ENCODE peak calls at places on chromosomes 1 and 21, in nine cellular contexts. W is cardiac fibroblast, M is kidney, O is osteoblast, H is cardiac muscle cell, U is lung, S is upper lobe of right lung, B is NB4, L is uterus. A is an unnamed sample.

GRCh38 chr21:40704141-40704540 is 142.8 kb downstream of the DSCAM start:
- DNase-seq in W (no peak), M (no peak), O (no peak), H (no peak), U (no peak), S (no peak), B (no peak), L (no peak), A (no peak)

GRCh38 chr1:99465176-99465900 is 180.6 kb upstream of the PALMD start:
- DNase-seq in W (peak), M (no peak), O (no peak), H (peak), U (no peak), S (no peak), B (no peak), L (no peak), A (peak)

GRCh38 chr1:109396971-109397370 is 747 bp downstream of the SORT1 start:
- DNase-seq in W (no peak), M (no peak), O (peak), H (no peak), U (no peak), S (no peak), B (no peak), L (no peak), A (no peak)

GRCh38 chr1:54787604-54788003 is 13.5 kb downstream of the TTC22 start:
- DNase-seq in W (no peak), M (no peak), O (peak), H (no peak), U (no peak), S (no peak), B (no peak), L (no peak), A (no peak)

GRCh38 chr1:45095450-45095849 is 83.4 kb downstream of the UROD start:
- DNase-seq in W (no peak), M (no peak), O (no peak), H (no peak), U (no peak), S (no peak), B (no peak), L (no peak), A (no peak)

GRCh38 chr1:107687846-107688753 is 276.9 kb downstream of the VAV3 start:
- DNase-seq in W (no peak), M (no peak), O (no peak), H (peak), U (no peak), S (no peak), B (peak), L (no peak), A (no peak)

GRCh38 chr21:27024316-27024715 is 57.4 kb upstream of the ADAMTS5 start:
- DNase-seq in W (peak), M (no peak), O (peak), H (peak), U (no peak), S (no peak), B (no peak), L (no peak), A (no peak)

GRCh38 chr1:237318748-237319147 is 276.8 kb downstream of the RYR2 start:
- DNase-seq in W (no peak), M (no peak), O (no peak), H (no peak), U (no peak), S (no peak), B (no peak), L (no peak), A (no peak)

GRCh38 chr1:89945852-89946476 is 48.9 kb upstream of the ZNF326 start:
- DNase-seq in W (no peak), M (no peak), O (no peak), H (peak), U (no peak), S (no peak), B (no peak), L (no peak), A (no peak)

GRCh38 chr1:171845998-171846397 is 4.7 kb downstream of the DNM3 start:
- DNase-seq in W (no peak), M (no peak), O (no peak), H (no peak), U (no peak), S (no peak), B (no peak), L (no peak), A (no peak)

GRCh38 chr1:171919891-171920887 is 78.9 kb downstream of the DNM3 start:
- DNase-seq in W (no peak), M (no peak), O (no peak), H (no peak), U (no peak), S (no peak), B (no peak), L (no peak), A (no peak)

GRCh38 chr21:17468698-17469097 is 44.1 kb upstream of the CXADR start:
- DNase-seq in W (no peak), M (no peak), O (no peak), H (no peak), U (no peak), S (no peak), B (no peak), L (no peak), A (no peak)

GRCh38 chr1:211493133-211493864 is 1.3 kb upstream of the RD3 start:
- DNase-seq in W (no peak), M (no peak), O (no peak), H (no peak), U (no peak), S (peak), B (no peak), L (no peak), A (no peak)

GRCh38 chr1:23208527-23208926 is 8.8 kb downstream of the HTR1D start:
- DNase-seq in W (no peak), M (no peak), O (no peak), H (no peak), U (no peak), S (no peak), B (no peak), L (no peak), A (no peak)

DNA sequence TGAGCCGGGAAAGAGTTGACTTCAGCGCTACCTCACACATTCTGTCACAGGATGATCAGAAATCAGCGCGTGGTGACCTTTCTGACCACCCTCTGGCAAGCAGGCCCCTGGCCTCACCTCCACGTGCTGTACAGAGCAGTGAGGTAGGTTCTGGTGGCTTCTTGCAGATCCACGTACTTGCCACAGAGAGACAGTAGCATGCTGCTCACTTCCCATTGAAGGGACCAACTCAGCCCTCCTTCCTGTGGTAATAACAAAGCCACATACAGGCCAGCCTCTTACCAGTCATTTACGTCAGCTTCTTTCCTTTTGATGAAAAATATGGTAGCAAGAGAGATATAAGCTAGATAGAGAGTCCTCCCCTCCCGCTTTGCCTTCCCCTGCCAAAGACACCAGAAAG is 200.7 kb downstream of the CHRM3 start:
- DNase-seq in W (no peak), M (no peak), O (no peak), H (no peak), U (no peak), S (no peak), B (peak), L (no peak), A (no peak)
- TF ChIP-seq CTCF in W (no peak), M (no peak), O (no peak), H (no peak), U (no peak), S (no peak), B (no peak), L (no peak), A (no peak)

DNA sequence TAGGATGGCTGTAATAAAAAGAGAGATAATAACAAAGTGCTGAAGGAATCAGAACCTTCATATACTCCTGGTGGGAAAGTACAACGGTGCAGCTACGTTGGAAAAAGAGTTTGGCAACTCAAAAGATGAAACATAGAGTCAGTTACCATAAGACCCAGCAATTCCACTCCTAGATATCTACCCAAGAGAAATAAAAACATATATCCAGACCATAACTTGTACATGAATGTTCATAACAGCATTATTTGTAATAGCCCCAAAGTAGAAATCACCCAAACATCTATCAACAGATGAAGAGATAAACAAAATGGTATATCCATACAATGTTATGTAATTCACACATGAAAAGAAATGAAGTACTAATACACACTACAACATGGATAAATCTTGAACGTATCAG is 30.5 kb upstream of the DNAH14 start:
- DNase-seq in W (no peak), M (no peak), O (no peak), H (no peak), U (no peak), S (no peak), B (no peak), L (no peak), A (no peak)
- TF ChIP-seq CTCF in W (no peak), M (no peak), O (no peak), H (no peak), U (no peak), S (no peak), B (no peak), L (no peak), A (no peak)

GRCh38 chr1:117758444-117759316 is 152.8 kb downstream of the TENT5C start:
- DNase-seq in W (peak), M (peak), O (peak), H (peak), U (peak), S (peak), B (peak), L (peak), A (peak)

GRCh38 chr1:117757668-117758067 is 151.8 kb downstream of the TENT5C start:
- DNase-seq in W (no peak), M (no peak), O (no peak), H (peak), U (no peak), S (no peak), B (no peak), L (no peak), A (no peak)

GRCh38 chr1:117753232-117753631 is 147.4 kb downstream of the TENT5C start:
- DNase-seq in W (no peak), M (no peak), O (no peak), H (no peak), U (no peak), S (no peak), B (no peak), L (no peak), A (no peak)

GRCh38 chr1:117753652-117754051 is 147.8 kb downstream of the TENT5C start:
- DNase-seq in W (peak), M (no peak), O (peak), H (peak), U (no peak), S (no peak), B (peak), L (no peak), A (no peak)

DNA sequence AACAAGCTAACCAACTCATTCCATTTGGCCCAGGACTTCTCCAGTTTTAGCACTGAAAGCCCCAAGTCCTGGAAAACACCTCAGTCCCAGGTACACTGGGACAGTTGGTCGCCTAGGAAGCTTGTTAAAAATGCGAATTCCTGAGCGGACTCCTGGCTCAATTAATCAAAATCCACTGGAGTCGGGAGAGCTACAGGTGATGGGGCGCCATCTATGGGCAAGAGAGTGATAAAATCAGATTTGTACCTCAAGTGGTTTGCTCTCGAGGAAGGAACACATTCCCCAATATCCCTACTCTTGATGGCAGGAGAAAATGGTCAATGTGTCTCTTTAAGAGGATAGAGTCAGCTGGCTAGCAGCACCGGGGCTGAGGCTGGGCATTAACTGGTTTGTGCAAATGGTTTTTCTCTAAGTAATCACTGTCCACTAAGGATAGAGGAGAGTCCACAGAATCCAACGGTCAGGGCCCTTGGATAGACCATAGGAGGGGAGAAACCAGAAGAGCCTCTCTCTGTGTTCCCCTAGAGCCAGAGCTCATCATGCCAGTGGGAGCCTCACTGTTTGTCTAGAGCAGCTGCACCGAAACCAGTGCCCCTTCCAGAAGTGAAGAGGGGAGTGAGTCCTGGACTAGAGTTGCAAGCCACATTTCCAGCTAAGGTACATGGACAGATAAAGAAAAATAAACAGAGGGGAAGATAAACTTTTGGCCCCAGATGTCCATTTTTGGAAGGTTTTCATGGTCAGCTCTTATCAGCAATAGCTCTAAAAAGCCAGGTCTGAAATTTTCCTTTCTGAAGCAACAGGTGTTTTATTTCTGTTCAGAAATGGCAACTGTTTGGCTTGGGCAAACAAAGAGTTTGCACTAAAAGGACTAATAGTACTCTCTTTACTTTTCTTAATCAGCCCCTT is 148.5 kb downstream of the TENT5C start:
- DNase-seq in W (peak), M (no peak), O (peak), H (peak), U (peak), S (no peak), B (peak), L (peak), A (no peak)
- TF ChIP-seq CTCF in W (peak), M (peak), O (peak), H (peak), U (peak), S (peak), B (peak), L (peak), A (peak)

GRCh38 chr1:110675060-110675791 is 486 bp upstream of the KCNA3 start:
- DNase-seq in W (no peak), M (no peak), O (peak), H (no peak), U (no peak), S (peak), B (no peak), L (no peak), A (no peak)
- TF ChIP-seq CTCF in W (no peak), M (no peak), O (no peak), H (no peak), U (no peak), S (no peak), B (no peak), L (no peak), A (no peak)

GRCh38 chr1:19427087-19427781 is 58.1 kb downstream of the CAPZB start:
- DNase-seq in W (no peak), M (peak), O (no peak), H (no peak), U (no peak), S (no peak), B (no peak), L (no peak), A (no peak)
- TF ChIP-seq CTCF in W (no peak), M (no peak), O (no peak), H (no peak), U (no peak), S (no peak), B (no peak), L (no peak), A (no peak)

GRCh38 chr1:195886000-195886399 is 722.2 kb downstream of the KCNT2 start:
- DNase-seq in W (no peak), M (no peak), O (no peak), H (no peak), U (no peak), S (no peak), B (no peak), L (no peak), A (no peak)
- TF ChIP-seq CTCF in W (no peak), M (no peak), O (no peak), H (no peak), U (no peak), S (no peak), B (peak), L (no peak), A (no peak)

DNA sequence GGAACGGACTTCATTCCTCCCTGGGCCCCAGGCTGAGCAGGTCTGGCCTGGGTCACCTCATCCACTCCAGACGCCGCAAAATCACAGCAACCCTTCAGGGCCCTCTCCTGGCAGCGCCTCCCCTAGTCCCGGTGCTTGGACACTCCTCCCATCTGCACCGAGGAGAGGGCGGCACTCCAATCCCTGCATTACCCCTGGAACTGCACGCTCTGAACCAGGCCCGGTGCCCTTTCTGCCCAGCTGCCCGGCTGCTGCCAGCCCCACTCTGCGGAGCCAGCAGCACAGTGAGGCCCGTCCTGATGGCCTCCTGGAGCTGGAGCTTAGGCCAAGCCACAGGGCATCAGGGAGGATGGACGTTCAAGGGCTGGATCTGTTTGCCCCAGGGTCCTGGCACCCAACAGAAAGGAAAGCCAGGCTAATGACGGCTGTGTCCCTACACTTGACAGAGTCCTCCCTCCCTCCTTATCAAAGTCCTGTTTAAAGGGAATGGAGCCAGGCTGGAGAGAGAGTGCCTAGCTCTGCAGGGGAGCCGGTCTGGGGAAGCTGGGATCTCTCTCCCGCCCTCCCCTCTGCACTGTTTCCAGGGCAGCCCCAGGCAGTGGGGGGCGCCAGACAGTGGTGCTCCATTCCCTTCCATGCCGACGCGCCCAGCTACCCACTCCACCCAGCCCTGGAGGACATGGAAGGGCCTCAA is 12.7 kb downstream of the COL6A2 start:
- DNase-seq in W (no peak), M (peak), O (peak), H (no peak), U (peak), S (peak), B (no peak), L (peak), A (no peak)
- TF ChIP-seq CTCF in W (no peak), M (no peak), O (no peak), H (no peak), U (no peak), S (no peak), B (no peak), L (no peak), A (no peak)

GRCh38 chr1:13805431-13805830 is 105.4 kb downstream of the PRDM2 start:
- DNase-seq in W (no peak), M (no peak), O (no peak), H (no peak), U (no peak), S (peak), B (no peak), L (no peak), A (no peak)

GRCh38 chr1:13806108-13806507 is 106.1 kb downstream of the PRDM2 start:
- DNase-seq in W (no peak), M (no peak), O (no peak), H (no peak), U (no peak), S (no peak), B (no peak), L (no peak), A (no peak)

GRCh38 chr1:13809461-13810159 is 109.6 kb downstream of the PRDM2 start:
- DNase-seq in W (no peak), M (no peak), O (no peak), H (no peak), U (no peak), S (peak), B (no peak), L (no peak), A (no peak)

GRCh38 chr1:13808729-13809131 is 108.7 kb downstream of the PRDM2 start:
- DNase-seq in W (peak), M (peak), O (no peak), H (peak), U (no peak), S (peak), B (peak), L (peak), A (no peak)

GRCh38 chr1:13807213-13807612 is 107.2 kb downstream of the PRDM2 start:
- DNase-seq in W (peak), M (no peak), O (peak), H (peak), U (no peak), S (peak), B (peak), L (no peak), A (no peak)
- TF ChIP-seq CTCF in W (peak), M (peak), O (peak), H (peak), U (no peak), S (peak), B (peak), L (no peak), A (peak)

DNA sequence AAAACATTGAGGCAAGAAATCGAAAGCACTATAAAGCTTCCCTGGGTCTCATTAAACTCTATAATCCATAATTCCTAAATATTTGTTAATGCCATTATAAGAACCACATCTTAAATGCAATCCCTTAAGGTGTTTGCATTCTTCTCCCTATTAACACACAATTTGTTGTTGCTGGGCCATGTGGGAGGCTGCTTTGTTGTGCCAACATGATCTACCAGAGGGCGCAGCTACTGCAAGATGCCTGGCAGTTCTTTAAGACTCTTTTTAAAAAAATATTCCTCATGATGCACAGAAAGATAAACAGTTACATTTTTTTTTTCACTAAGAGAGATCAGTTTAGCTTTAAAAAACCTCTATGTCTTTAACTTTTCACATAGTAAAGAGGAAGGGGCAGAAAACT is 39.0 kb upstream of the BCAS2 start:
- DNase-seq in W (no peak), M (no peak), O (no peak), H (no peak), U (no peak), S (no peak), B (no peak), L (no peak), A (no peak)
- TF ChIP-seq CTCF in W (no peak), M (no peak), O (no peak), H (no peak), U (no peak), S (no peak), B (no peak), L (no peak), A (no peak)

A was measured in HFF-Myc.